ENCODE peak calls at places on chromosomes 16 and 17, in seven cellular contexts. One of them, this sample, is unnamed.

GRCh38 chr17:81253358-81254131 is 14.4 kb downstream of the NDUFAF8 start:
- DNase-seq in prostate gland: peak
- DNase-seq in Peyer's patch: no peak
- DNase-seq in heart left ventricle: no peak
- DNase-seq in PC-9: no peak
- DNase-seq in skeletal muscle cell: no peak
- DNase-seq in cardiac muscle cell: peak
- DNase-seq in this sample: peak

GRCh38 chr16:56637814-56638750 is at the start of gene MT1A:
- DNase-seq in prostate gland: peak
- DNase-seq in Peyer's patch: peak
- DNase-seq in heart left ventricle: peak
- DNase-seq in PC-9: no peak
- DNase-seq in skeletal muscle cell: no peak
- DNase-seq in cardiac muscle cell: peak
- DNase-seq in this sample: peak

GRCh38 chr16:23532448-23532847 is 22.2 kb upstream of the GGA2 start:
- DNase-seq in prostate gland: no peak
- DNase-seq in Peyer's patch: no peak
- DNase-seq in heart left ventricle: no peak
- DNase-seq in PC-9: no peak
- DNase-seq in skeletal muscle cell: no peak
- DNase-seq in cardiac muscle cell: no peak
- DNase-seq in this sample: no peak

GRCh38 chr17:42577532-42578281 is at the start of gene PSMC3IP:
- DNase-seq in prostate gland: peak
- DNase-seq in Peyer's patch: peak
- DNase-seq in heart left ventricle: peak
- DNase-seq in PC-9: peak
- DNase-seq in skeletal muscle cell: peak
- DNase-seq in cardiac muscle cell: peak
- DNase-seq in this sample: peak

GRCh38 chr17:17778308-17779014 is 58.3 kb downstream of the SREBF1 start:
- DNase-seq in prostate gland: no peak
- DNase-seq in Peyer's patch: no peak
- DNase-seq in heart left ventricle: peak
- DNase-seq in PC-9: no peak
- DNase-seq in skeletal muscle cell: peak
- DNase-seq in cardiac muscle cell: peak
- DNase-seq in this sample: peak

GRCh38 chr16:73173396-73173795 is 125.5 kb upstream of the ZFHX3 start:
- DNase-seq in prostate gland: no peak
- DNase-seq in Peyer's patch: no peak
- DNase-seq in heart left ventricle: peak
- DNase-seq in PC-9: no peak
- DNase-seq in skeletal muscle cell: no peak
- DNase-seq in cardiac muscle cell: no peak
- DNase-seq in this sample: no peak

GRCh38 chr17:6231886-6232767 is 161.9 kb downstream of the WSCD1 start:
- DNase-seq in prostate gland: no peak
- DNase-seq in Peyer's patch: no peak
- DNase-seq in heart left ventricle: no peak
- DNase-seq in PC-9: no peak
- DNase-seq in skeletal muscle cell: no peak
- DNase-seq in cardiac muscle cell: peak
- DNase-seq in this sample: peak

GRCh38 chr16:85903576-85903975 is 4.6 kb downstream of the IRF8 start:
- DNase-seq in prostate gland: no peak
- DNase-seq in Peyer's patch: no peak
- DNase-seq in heart left ventricle: no peak
- DNase-seq in PC-9: no peak
- DNase-seq in skeletal muscle cell: no peak
- DNase-seq in cardiac muscle cell: no peak
- DNase-seq in this sample: no peak

GRCh38 chr17:42422958-42423712 is at the start of gene CAVIN1:
- DNase-seq in prostate gland: peak
- DNase-seq in Peyer's patch: peak
- DNase-seq in heart left ventricle: peak
- DNase-seq in PC-9: peak
- DNase-seq in skeletal muscle cell: peak
- DNase-seq in cardiac muscle cell: peak
- DNase-seq in this sample: peak

GRCh38 chr16:2516391-2517240 is 2.9 kb downstream of the ATP6V0C start:
- DNase-seq in prostate gland: no peak
- DNase-seq in Peyer's patch: no peak
- DNase-seq in heart left ventricle: no peak
- DNase-seq in PC-9: no peak
- DNase-seq in skeletal muscle cell: no peak
- DNase-seq in cardiac muscle cell: no peak
- DNase-seq in this sample: peak

GRCh38 chr17:50604470-50604869 is 30.2 kb upstream of the ABCC3 start:
- DNase-seq in prostate gland: peak
- DNase-seq in Peyer's patch: no peak
- DNase-seq in heart left ventricle: peak
- DNase-seq in PC-9: no peak
- DNase-seq in skeletal muscle cell: peak
- DNase-seq in cardiac muscle cell: peak
- DNase-seq in this sample: peak

GRCh38 chr17:77734371-77735050 is 224.0 kb upstream of the TNRC6C start:
- DNase-seq in prostate gland: peak
- DNase-seq in Peyer's patch: no peak
- DNase-seq in heart left ventricle: peak
- DNase-seq in PC-9: no peak
- DNase-seq in skeletal muscle cell: peak
- DNase-seq in cardiac muscle cell: peak
- DNase-seq in this sample: peak

GRCh38 chr17:33324741-33325140 is 31.6 kb upstream of the ASIC2 start:
- DNase-seq in prostate gland: no peak
- DNase-seq in Peyer's patch: no peak
- DNase-seq in heart left ventricle: no peak
- DNase-seq in PC-9: no peak
- DNase-seq in skeletal muscle cell: no peak
- DNase-seq in cardiac muscle cell: no peak
- DNase-seq in this sample: no peak

GRCh38 chr17:60130466-60130865 is 19.3 kb upstream of the CA4 start:
- DNase-seq in prostate gland: no peak
- DNase-seq in Peyer's patch: no peak
- DNase-seq in heart left ventricle: no peak
- DNase-seq in PC-9: no peak
- DNase-seq in skeletal muscle cell: no peak
- DNase-seq in cardiac muscle cell: no peak
- DNase-seq in this sample: no peak

GRCh38 chr17:60127068-60128064 is 22.4 kb upstream of the CA4 start:
- DNase-seq in prostate gland: peak
- DNase-seq in Peyer's patch: no peak
- DNase-seq in heart left ventricle: no peak
- DNase-seq in PC-9: no peak
- DNase-seq in skeletal muscle cell: no peak
- DNase-seq in cardiac muscle cell: no peak
- DNase-seq in this sample: no peak

GRCh38 chr17:60129164-60129563 is 20.6 kb upstream of the CA4 start:
- DNase-seq in prostate gland: no peak
- DNase-seq in Peyer's patch: no peak
- DNase-seq in heart left ventricle: no peak
- DNase-seq in PC-9: no peak
- DNase-seq in skeletal muscle cell: no peak
- DNase-seq in cardiac muscle cell: no peak
- DNase-seq in this sample: no peak

DNA sequence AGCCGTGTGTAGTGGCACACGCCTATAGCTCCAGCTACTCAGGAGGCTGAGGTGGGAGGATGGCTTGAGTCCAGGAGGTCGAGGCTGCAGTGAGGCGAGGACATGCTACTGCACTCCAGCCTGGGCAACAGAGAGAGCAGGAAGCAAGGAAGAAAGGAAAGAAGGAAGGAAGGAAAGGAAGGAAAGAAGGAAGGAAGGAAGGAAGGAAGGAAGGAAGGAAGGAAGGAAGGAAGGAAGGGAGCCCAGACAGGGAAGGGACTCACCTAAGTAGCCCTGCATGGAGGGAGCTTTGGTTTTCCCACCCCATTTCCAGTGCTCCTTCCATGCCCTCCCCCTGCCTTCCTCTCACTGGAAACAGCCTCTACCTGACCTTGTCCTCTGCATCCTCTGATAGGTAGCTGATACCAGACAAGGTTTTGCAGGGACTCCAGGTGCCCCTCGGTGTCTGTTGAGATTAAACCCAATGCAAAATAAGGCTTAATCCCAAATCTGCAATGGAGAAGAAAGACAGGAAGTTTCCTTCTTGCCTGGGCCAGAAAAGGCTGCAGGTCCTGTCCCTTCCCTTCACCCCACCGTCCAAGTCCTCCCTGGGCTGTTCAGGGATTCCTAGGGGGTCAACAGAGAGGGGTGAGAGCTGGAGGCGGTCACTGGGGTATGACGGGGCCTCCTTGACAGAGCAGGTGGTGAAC is 21.5 kb upstream of the CA4 start:
- DNase-seq in prostate gland: peak
- DNase-seq in Peyer's patch: no peak
- DNase-seq in heart left ventricle: no peak
- DNase-seq in PC-9: no peak
- DNase-seq in skeletal muscle cell: no peak
- DNase-seq in cardiac muscle cell: no peak
- DNase-seq in this sample: no peak
- H3K4me3 ChIP-seq in prostate gland: no peak
- H3K4me3 ChIP-seq in Peyer's patch: no peak
- H3K4me3 ChIP-seq in heart left ventricle: no peak
- H3K4me3 ChIP-seq in PC-9: no peak
- H3K4me3 ChIP-seq in skeletal muscle cell: no peak
- H3K4me3 ChIP-seq in cardiac muscle cell: no peak
- H3K4me3 ChIP-seq in this sample: no peak

DNA sequence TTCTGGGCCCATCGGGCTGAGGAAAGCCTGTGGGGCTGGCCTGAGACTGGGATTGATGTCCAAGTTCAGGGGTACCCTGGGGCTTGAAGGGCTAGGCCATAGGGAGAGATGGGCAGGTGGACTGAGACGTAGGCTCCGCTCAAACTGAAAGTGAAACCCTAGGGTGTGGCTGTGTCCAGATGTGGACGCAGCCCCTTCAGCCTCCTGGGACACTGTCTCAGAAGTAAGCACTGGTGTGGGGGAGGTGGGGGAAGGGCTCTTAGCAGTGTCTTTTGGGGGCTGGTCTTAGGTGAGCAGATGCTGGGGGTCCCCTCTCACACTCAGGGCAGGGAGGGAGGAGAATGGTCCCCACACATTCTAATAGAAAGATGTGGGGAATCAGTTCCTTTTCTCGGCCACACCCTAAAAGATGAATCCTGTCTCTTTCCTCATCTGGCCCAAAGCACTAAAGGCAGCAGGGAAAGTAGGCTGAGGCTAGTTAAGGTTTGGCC is 5.5 kb downstream of the FMNL1 start:
- DNase-seq in prostate gland: no peak
- DNase-seq in Peyer's patch: no peak
- DNase-seq in heart left ventricle: peak
- DNase-seq in PC-9: no peak
- DNase-seq in skeletal muscle cell: no peak
- DNase-seq in cardiac muscle cell: no peak
- DNase-seq in this sample: peak
- H3K4me3 ChIP-seq in prostate gland: no peak
- H3K4me3 ChIP-seq in Peyer's patch: peak
- H3K4me3 ChIP-seq in heart left ventricle: peak
- H3K4me3 ChIP-seq in PC-9: no peak
- H3K4me3 ChIP-seq in skeletal muscle cell: no peak
- H3K4me3 ChIP-seq in cardiac muscle cell: no peak
- H3K4me3 ChIP-seq in this sample: no peak

GRCh38 chr16:75307506-75307905 is 56.1 kb upstream of the BCAR1 start:
- DNase-seq in prostate gland: no peak
- DNase-seq in Peyer's patch: no peak
- DNase-seq in heart left ventricle: no peak
- DNase-seq in PC-9: no peak
- DNase-seq in skeletal muscle cell: no peak
- DNase-seq in cardiac muscle cell: no peak
- DNase-seq in this sample: no peak

GRCh38 chr16:75306102-75306762 is 54.8 kb upstream of the BCAR1 start:
- DNase-seq in prostate gland: peak
- DNase-seq in Peyer's patch: peak
- DNase-seq in heart left ventricle: no peak
- DNase-seq in PC-9: peak
- DNase-seq in skeletal muscle cell: no peak
- DNase-seq in cardiac muscle cell: no peak
- DNase-seq in this sample: no peak

GRCh38 chr16:75308011-75308410 is 56.6 kb upstream of the BCAR1 start:
- DNase-seq in prostate gland: peak
- DNase-seq in Peyer's patch: no peak
- DNase-seq in heart left ventricle: no peak
- DNase-seq in PC-9: no peak
- DNase-seq in skeletal muscle cell: no peak
- DNase-seq in cardiac muscle cell: no peak
- DNase-seq in this sample: no peak

GRCh38 chr16:75304521-75305363 is 53.3 kb upstream of the BCAR1 start:
- DNase-seq in prostate gland: no peak
- DNase-seq in Peyer's patch: peak
- DNase-seq in heart left ventricle: peak
- DNase-seq in PC-9: peak
- DNase-seq in skeletal muscle cell: peak
- DNase-seq in cardiac muscle cell: peak
- DNase-seq in this sample: peak

GRCh38 chr16:75305364-75306101 is 54.1 kb upstream of the BCAR1 start:
- DNase-seq in prostate gland: peak
- DNase-seq in Peyer's patch: peak
- DNase-seq in heart left ventricle: peak
- DNase-seq in PC-9: peak
- DNase-seq in skeletal muscle cell: peak
- DNase-seq in cardiac muscle cell: peak
- DNase-seq in this sample: peak
- H3K4me3 ChIP-seq in prostate gland: no peak
- H3K4me3 ChIP-seq in Peyer's patch: peak
- H3K4me3 ChIP-seq in heart left ventricle: no peak
- H3K4me3 ChIP-seq in PC-9: peak
- H3K4me3 ChIP-seq in skeletal muscle cell: no peak
- H3K4me3 ChIP-seq in cardiac muscle cell: no peak
- H3K4me3 ChIP-seq in this sample: no peak

GRCh38 chr17:28948342-28948741 is 3.0 kb downstream of the PHF12 start:
- DNase-seq in prostate gland: no peak
- DNase-seq in Peyer's patch: no peak
- DNase-seq in heart left ventricle: no peak
- DNase-seq in PC-9: no peak
- DNase-seq in skeletal muscle cell: no peak
- DNase-seq in cardiac muscle cell: no peak
- DNase-seq in this sample: no peak
- H3K4me3 ChIP-seq in prostate gland: peak
- H3K4me3 ChIP-seq in Peyer's patch: peak
- H3K4me3 ChIP-seq in heart left ventricle: peak
- H3K4me3 ChIP-seq in PC-9: peak
- H3K4me3 ChIP-seq in skeletal muscle cell: peak
- H3K4me3 ChIP-seq in cardiac muscle cell: peak
- H3K4me3 ChIP-seq in this sample: peak